ENCODE peak calls at places on chromosome 17, in five cellular contexts. X is heart right ventricle; I is stimulated activated CD4-positive, alpha-beta T cell treated with anti-CD3 and anti-CD28 coated beads, TNF-alpha, amount 100 ng/mL, for 1 hour; C is T47D; A is cardiac muscle cell. L is an unnamed sample.

GRCh38 chr17:18377437-18378204 is at the start of gene EVPLL:
- DNase-seq in A (no peak), C (peak; percentile 68), I (no peak), X (no peak), L (no peak)

GRCh38 chr17:50075446-50076032 is 19.6 kb upstream of the PDK2 start:
- DNase-seq in X (no peak), I (no peak), C (no peak), A (no peak), L (no peak)

GRCh38 chr17:61234102-61234750 is 165.4 kb upstream of the TBX2 start:
- DNase-seq in X (no peak), A (peak; percentile 11), C (no peak), I (no peak), L (no peak)

GRCh38 chr17:63555475-63556156 is 5.3 kb downstream of the DCAF7 start:
- DNase-seq in I (no peak), A (no peak), C (no peak), X (no peak), L (no peak)

GRCh38 chr17:57832711-57833596 is 16.9 kb downstream of the MRPS23 start:
- DNase-seq in X (peak; percentile 55), C (peak; percentile 49), I (peak; percentile 37), A (peak; percentile 85), L (peak; percentile 58)

GRCh38 chr17:53780320-53780719 is 42.4 kb upstream of the KIF2B start:
- DNase-seq in X (no peak), A (no peak), I (no peak), C (no peak), L (no peak)

GRCh38 chr17:36859701-36860100 is 77.6 kb upstream of the LHX1 start:
- DNase-seq in X (no peak), C (no peak), I (no peak), A (no peak), L (no peak)

GRCh38 chr17:8470447-8471047 is 34.9 kb downstream of the NDEL1 start:
- DNase-seq in C (no peak), X (peak; percentile 72), A (no peak), I (no peak), L (no peak)

GRCh38 chr17:5248821-5249479 is 14.3 kb upstream of the SCIMP start:
- DNase-seq in I (no peak), A (peak; percentile 22), X (no peak), C (no peak), L (no peak)

L was measured in naive B cell.